ENCODE peak calls at places on chromosomes 11 and 22, in four cellular contexts. One of them, this sample, is unnamed.

GRCh38 chr11:124538019-124538418 is 5.4 kb downstream of the OR8B12 start:
- DNase-seq in NCI-H748 treated with DMSO at 0.1 percent for 48 hours: no peak
- DNase-seq in posterior vena cava: no peak
- DNase-seq in kidney: no peak
- DNase-seq in this sample: no peak

GRCh38 chr11:58061813-58062212 is 31.1 kb downstream of the OR6Q1 start:
- DNase-seq in NCI-H748 treated with DMSO at 0.1 percent for 48 hours: no peak
- DNase-seq in posterior vena cava: no peak
- DNase-seq in kidney: no peak
- DNase-seq in this sample: no peak

GRCh38 chr11:67027943-67028542 is 5.1 kb downstream of the SYT12 start:
- DNase-seq in NCI-H748 treated with DMSO at 0.1 percent for 48 hours: no peak
- DNase-seq in posterior vena cava: no peak
- DNase-seq in kidney: no peak
- DNase-seq in this sample: no peak

GRCh38 chr22:37983860-37984791 is at the start of gene SOX10:
- DNase-seq in NCI-H748 treated with DMSO at 0.1 percent for 48 hours: no peak
- DNase-seq in posterior vena cava: no peak
- DNase-seq in kidney: no peak
- DNase-seq in this sample: no peak

GRCh38 chr11:134510641-134511040 is 98.6 kb upstream of the B3GAT1 start:
- DNase-seq in NCI-H748 treated with DMSO at 0.1 percent for 48 hours: no peak
- DNase-seq in posterior vena cava: no peak
- DNase-seq in kidney: peak
- DNase-seq in this sample: peak

GRCh38 chr11:63551889-63552266 is 11.3 kb downstream of the PLAAT2 start:
- DNase-seq in NCI-H748 treated with DMSO at 0.1 percent for 48 hours: no peak
- DNase-seq in posterior vena cava: no peak
- DNase-seq in kidney: no peak
- DNase-seq in this sample: no peak

GRCh38 chr11:74162688-74163467 is 7.9 kb downstream of the C2CD3 start:
- DNase-seq in NCI-H748 treated with DMSO at 0.1 percent for 48 hours: no peak
- DNase-seq in posterior vena cava: no peak
- DNase-seq in kidney: no peak
- DNase-seq in this sample: no peak

GRCh38 chr11:20070459-20070858 is 89.8 kb downstream of the DBX1 start:
- DNase-seq in NCI-H748 treated with DMSO at 0.1 percent for 48 hours: peak
- DNase-seq in posterior vena cava: no peak
- DNase-seq in kidney: no peak
- DNase-seq in this sample: no peak

GRCh38 chr22:49667236-49667635 is 160.4 kb downstream of the BRD1 start:
- DNase-seq in NCI-H748 treated with DMSO at 0.1 percent for 48 hours: no peak
- DNase-seq in posterior vena cava: peak
- DNase-seq in kidney: peak
- DNase-seq in this sample: no peak

GRCh38 chr11:75233688-75234295 is 6.8 kb upstream of the TPBGL start:
- DNase-seq in NCI-H748 treated with DMSO at 0.1 percent for 48 hours: no peak
- DNase-seq in posterior vena cava: no peak
- DNase-seq in kidney: no peak
- DNase-seq in this sample: peak

GRCh38 chr22:49392841-49393510 is 434.7 kb downstream of the BRD1 start:
- DNase-seq in NCI-H748 treated with DMSO at 0.1 percent for 48 hours: no peak
- DNase-seq in posterior vena cava: no peak
- DNase-seq in kidney: no peak
- DNase-seq in this sample: peak

GRCh38 chr11:134386945-134387344 is 25.1 kb downstream of the B3GAT1 start:
- DNase-seq in NCI-H748 treated with DMSO at 0.1 percent for 48 hours: no peak
- DNase-seq in posterior vena cava: no peak
- DNase-seq in kidney: no peak
- DNase-seq in this sample: no peak

GRCh38 chr11:120306519-120307242 is 18.4 kb upstream of the TLCD5 start:
- DNase-seq in NCI-H748 treated with DMSO at 0.1 percent for 48 hours: no peak
- DNase-seq in posterior vena cava: peak
- DNase-seq in kidney: peak
- DNase-seq in this sample: no peak

GRCh38 chr11:83046626-83047172 is 25.0 kb downstream of the RAB30 start:
- DNase-seq in NCI-H748 treated with DMSO at 0.1 percent for 48 hours: no peak
- DNase-seq in posterior vena cava: no peak
- DNase-seq in kidney: no peak
- DNase-seq in this sample: no peak

GRCh38 chr22:50519151-50519550 is 6.2 kb downstream of the SCO2 start:
- DNase-seq in NCI-H748 treated with DMSO at 0.1 percent for 48 hours: no peak
- DNase-seq in posterior vena cava: no peak
- DNase-seq in kidney: no peak
- DNase-seq in this sample: no peak

GRCh38 chr11:110184974-110185597 is 91.9 kb downstream of the ZC3H12C start:
- DNase-seq in NCI-H748 treated with DMSO at 0.1 percent for 48 hours: no peak
- DNase-seq in posterior vena cava: peak
- DNase-seq in kidney: no peak
- DNase-seq in this sample: no peak

GRCh38 chr11:47977651-47978050 is 2.7 kb upstream of the PTPRJ start:
- DNase-seq in NCI-H748 treated with DMSO at 0.1 percent for 48 hours: no peak
- DNase-seq in posterior vena cava: no peak
- DNase-seq in kidney: no peak
- DNase-seq in this sample: no peak

GRCh38 chr11:75718406-75719088 is 909 bp downstream of the MOGAT2 start:
- DNase-seq in NCI-H748 treated with DMSO at 0.1 percent for 48 hours: no peak
- DNase-seq in posterior vena cava: no peak
- DNase-seq in kidney: no peak
- DNase-seq in this sample: no peak

GRCh38 chr11:69674267-69674885 is 777 bp downstream of the LTO1 start:
- DNase-seq in NCI-H748 treated with DMSO at 0.1 percent for 48 hours: no peak
- DNase-seq in posterior vena cava: peak
- DNase-seq in kidney: no peak
- DNase-seq in this sample: no peak

GRCh38 chr11:128470081-128470480 is 117.3 kb downstream of the ETS1 start:
- DNase-seq in NCI-H748 treated with DMSO at 0.1 percent for 48 hours: no peak
- DNase-seq in posterior vena cava: no peak
- DNase-seq in kidney: no peak
- DNase-seq in this sample: no peak

GRCh38 chr22:22103078-22103593 is 120.5 kb upstream of the TOP3B start:
- DNase-seq in NCI-H748 treated with DMSO at 0.1 percent for 48 hours: no peak
- DNase-seq in posterior vena cava: no peak
- DNase-seq in kidney: no peak
- DNase-seq in this sample: no peak

GRCh38 chr22:26756675-26757293 is 99.4 kb downstream of the MIAT start:
- DNase-seq in NCI-H748 treated with DMSO at 0.1 percent for 48 hours: no peak
- DNase-seq in posterior vena cava: peak
- DNase-seq in kidney: peak
- DNase-seq in this sample: peak

GRCh38 chr11:101840720-101841119 is 74.1 kb upstream of the CEP126 start:
- DNase-seq in NCI-H748 treated with DMSO at 0.1 percent for 48 hours: no peak
- DNase-seq in posterior vena cava: no peak
- DNase-seq in kidney: no peak
- DNase-seq in this sample: no peak

GRCh38 chr11:93591247-93591898 is 48.2 kb upstream of the SMCO4 start:
- DNase-seq in NCI-H748 treated with DMSO at 0.1 percent for 48 hours: no peak
- DNase-seq in posterior vena cava: no peak
- DNase-seq in kidney: no peak
- DNase-seq in this sample: no peak

GRCh38 chr11:19187101-19187500 is 14.7 kb downstream of the CSRP3 start:
- DNase-seq in NCI-H748 treated with DMSO at 0.1 percent for 48 hours: no peak
- DNase-seq in posterior vena cava: no peak
- DNase-seq in kidney: no peak
- DNase-seq in this sample: no peak

GRCh38 chr22:45058622-45058912 is 48.8 kb upstream of the PHF21B start:
- DNase-seq in NCI-H748 treated with DMSO at 0.1 percent for 48 hours: no peak
- DNase-seq in posterior vena cava: no peak
- DNase-seq in kidney: no peak
- DNase-seq in this sample: no peak

GRCh38 chr11:107565219-107565937 is at the start of gene ALKBH8:
- DNase-seq in NCI-H748 treated with DMSO at 0.1 percent for 48 hours: peak
- DNase-seq in posterior vena cava: peak
- DNase-seq in kidney: peak
- DNase-seq in this sample: peak

GRCh38 chr11:83310718-83311117 is 24.6 kb upstream of the CCDC90B start:
- DNase-seq in NCI-H748 treated with DMSO at 0.1 percent for 48 hours: no peak
- DNase-seq in posterior vena cava: no peak
- DNase-seq in kidney: no peak
- DNase-seq in this sample: no peak

GRCh38 chr11:116473236-116473769 is 299.5 kb downstream of the BUD13 start:
- DNase-seq in NCI-H748 treated with DMSO at 0.1 percent for 48 hours: no peak
- DNase-seq in posterior vena cava: no peak
- DNase-seq in kidney: no peak
- DNase-seq in this sample: no peak

GRCh38 chr11:67304511-67305113 is 1.3 kb downstream of the SSH3 start:
- DNase-seq in NCI-H748 treated with DMSO at 0.1 percent for 48 hours: no peak
- DNase-seq in posterior vena cava: peak
- DNase-seq in kidney: no peak
- DNase-seq in this sample: no peak

GRCh38 chr22:32130464-32130863 is 28.6 kb downstream of the C22orf42 start:
- DNase-seq in NCI-H748 treated with DMSO at 0.1 percent for 48 hours: no peak
- DNase-seq in posterior vena cava: no peak
- DNase-seq in kidney: no peak
- DNase-seq in this sample: no peak

GRCh38 chr22:21042978-21043855 is 2.5 kb upstream of the LRRC74B start:
- DNase-seq in NCI-H748 treated with DMSO at 0.1 percent for 48 hours: no peak
- DNase-seq in posterior vena cava: no peak
- DNase-seq in kidney: no peak
- DNase-seq in this sample: no peak

GRCh38 chr22:23146842-23147205 is 1.5 kb downstream of the RAB36 start:
- DNase-seq in NCI-H748 treated with DMSO at 0.1 percent for 48 hours: no peak
- DNase-seq in posterior vena cava: no peak
- DNase-seq in kidney: no peak
- DNase-seq in this sample: no peak

GRCh38 chr11:85827768-85828639 is 17.1 kb upstream of the SYTL2 start:
- DNase-seq in NCI-H748 treated with DMSO at 0.1 percent for 48 hours: no peak
- DNase-seq in posterior vena cava: no peak
- DNase-seq in kidney: no peak
- DNase-seq in this sample: no peak

GRCh38 chr11:16034074-16034473 is 322.3 kb downstream of the SOX6 start:
- DNase-seq in NCI-H748 treated with DMSO at 0.1 percent for 48 hours: no peak
- DNase-seq in posterior vena cava: no peak
- DNase-seq in kidney: no peak
- DNase-seq in this sample: no peak

GRCh38 chr22:29938285-29938693 is 55.3 kb downstream of the MTMR3 start:
- DNase-seq in NCI-H748 treated with DMSO at 0.1 percent for 48 hours: no peak
- DNase-seq in posterior vena cava: no peak
- DNase-seq in kidney: no peak
- DNase-seq in this sample: no peak

GRCh38 chr22:46687460-46687859 is 50.6 kb downstream of the CERK start:
- DNase-seq in NCI-H748 treated with DMSO at 0.1 percent for 48 hours: no peak
- DNase-seq in posterior vena cava: no peak
- DNase-seq in kidney: no peak
- DNase-seq in this sample: no peak

GRCh38 chr11:44275241-44275640 is 34.7 kb downstream of the ALX4 start:
- DNase-seq in NCI-H748 treated with DMSO at 0.1 percent for 48 hours: no peak
- DNase-seq in posterior vena cava: peak
- DNase-seq in kidney: no peak
- DNase-seq in this sample: peak

This sample was measured in cardiac septum.